ENCODE peak calls at places on chromosomes 3 and 15, in four cellular contexts. T, Q, E and U are unnamed samples.

GRCh38 chr3:169528289-169528688 is 135.2 kb downstream of the MECOM start:
- DNase-seq in Q (no peak), E (no peak), T (no peak), U (no peak)

GRCh38 chr3:121490161-121490560 is 55.6 kb downstream of the POLQ start:
- DNase-seq in E (no peak), Q (no peak), T (no peak), U (no peak)

GRCh38 chr3:118501152-118501551 is 533.5 kb downstream of the IGSF11 start:
- DNase-seq in E (peak; percentile 28), Q (no peak), T (no peak), U (peak; percentile 34)

GRCh38 chr3:13288732-13289718 is 131.1 kb downstream of the NUP210 start:
- DNase-seq in T (no peak), E (no peak), Q (no peak), U (no peak)

GRCh38 chr15:88513195-88513594 is 33.3 kb downstream of the DET1 start:
- DNase-seq in E (no peak), T (no peak), Q (no peak), U (no peak)

GRCh38 chr15:30991301-30992072 is at the start of gene MTMR10:
- DNase-seq in Q (peak; percentile 93), T (no peak), E (peak; percentile 48), U (peak; percentile 70)

GRCh38 chr15:85642054-85642692 is 152.6 kb downstream of the KLHL25 start:
- DNase-seq in Q (no peak), E (no peak), T (no peak), U (no peak)

GRCh38 chr3:11185564-11186317 is 31.4 kb downstream of the HRH1 start:
- DNase-seq in T (no peak), Q (no peak), E (no peak), U (no peak)

GRCh38 chr15:74783072-74783807 is 1.4 kb downstream of the CSK start:
- DNase-seq in E (no peak), Q (peak; percentile 45), T (no peak), U (no peak)

GRCh38 chr15:99683000-99683670 is 50.1 kb downstream of the LYSMD4 start:
- DNase-seq in Q (no peak), T (no peak), E (no peak), U (no peak)

GRCh38 chr15:35484231-35484945 is 61.6 kb downstream of the DPH6 start:
- DNase-seq in Q (no peak), T (no peak), E (no peak), U (no peak)

GRCh38 chr15:57114070-57114469 is 195.6 kb downstream of the TCF12 start:
- DNase-seq in Q (no peak), E (no peak), T (no peak), U (no peak)

GRCh38 chr3:176939022-176939817 is 258.1 kb downstream of the TBL1XR1 start:
- DNase-seq in E (peak; percentile 67), Q (peak; percentile 57), T (peak; percentile 5), U (peak; percentile 25)

GRCh38 chr3:18744472-18744871 is 319.3 kb upstream of the SATB1 start:
- DNase-seq in E (no peak), Q (no peak), T (no peak), U (no peak)

GRCh38 chr3:70738310-70738681 is 425.9 kb upstream of the MDFIC2 start:
- DNase-seq in Q (no peak), E (no peak), T (no peak), U (no peak)

GRCh38 chr3:129474986-129475804 is 35.2 kb downstream of the IFT122 start:
- DNase-seq in T (no peak), E (no peak), Q (no peak), U (no peak)

GRCh38 chr3:81105761-81106160 is 655.7 kb downstream of the GBE1 start:
- DNase-seq in Q (no peak), T (no peak), E (no peak), U (no peak)

GRCh38 chr3:27575509-27575908 is 91.3 kb upstream of the SLC4A7 start:
- DNase-seq in T (no peak), E (no peak), Q (no peak), U (no peak)

GRCh38 chr15:57792729-57793449 is 86.4 kb downstream of the POLR2M start:
- DNase-seq in E (no peak), Q (no peak), T (no peak), U (no peak)

GRCh38 chr15:64193971-64194370 is 31.1 kb upstream of the PPIB start:
- DNase-seq in Q (peak; percentile 22), T (no peak), E (no peak), U (peak; percentile 17)

GRCh38 chr3:125052671-125053303 is 3.0 kb downstream of the HEG1 start:
- DNase-seq in T (no peak), E (peak; percentile 77), Q (no peak), U (no peak)

GRCh38 chr3:99871231-99871898 is 53.7 kb downstream of the CMSS1 start:
- DNase-seq in T (no peak), E (no peak), Q (no peak), U (no peak)

GRCh38 chr3:45915518-45916231 is 27.6 kb upstream of the CXCR6 start:
- DNase-seq in T (peak; percentile 98), E (no peak), Q (peak; percentile 38), U (no peak)

GRCh38 chr15:93479679-93480078 is 390.7 kb upstream of the RGMA start:
- DNase-seq in E (no peak), Q (no peak), T (no peak), U (no peak)

GRCh38 chr3:32401141-32401540 is 9.5 kb downstream of the CMTM7 start:
- DNase-seq in Q (no peak), T (no peak), E (peak; percentile 45), U (peak; percentile 38)

GRCh38 chr3:151268267-151269235 is 9.8 kb downstream of the P2RY14 start:
- DNase-seq in Q (no peak), E (no peak), T (no peak), U (no peak)

GRCh38 chr3:39065197-39065596 is 13.4 kb downstream of the WDR48 start:
- DNase-seq in T (no peak), Q (peak; percentile 71), E (peak; percentile 29), U (peak; percentile 51)

GRCh38 chr3:53677406-53677805 is 168.8 kb downstream of the CHDH start:
- DNase-seq in E (peak; percentile 33), Q (no peak), T (no peak), U (no peak)

GRCh38 chr3:157075693-157076420 is 84.1 kb downstream of the CCNL1 start:
- DNase-seq in T (no peak), Q (no peak), E (no peak), U (no peak)

GRCh38 chr15:41115652-41116115 is 396 bp downstream of the INO80 start:
- DNase-seq in T (no peak), E (peak; percentile 50), Q (peak; percentile 83), U (peak; percentile 52)
- TF ChIP-seq CREB1 in T (no peak), E (no peak), Q (no peak), U (no peak)

DNA sequence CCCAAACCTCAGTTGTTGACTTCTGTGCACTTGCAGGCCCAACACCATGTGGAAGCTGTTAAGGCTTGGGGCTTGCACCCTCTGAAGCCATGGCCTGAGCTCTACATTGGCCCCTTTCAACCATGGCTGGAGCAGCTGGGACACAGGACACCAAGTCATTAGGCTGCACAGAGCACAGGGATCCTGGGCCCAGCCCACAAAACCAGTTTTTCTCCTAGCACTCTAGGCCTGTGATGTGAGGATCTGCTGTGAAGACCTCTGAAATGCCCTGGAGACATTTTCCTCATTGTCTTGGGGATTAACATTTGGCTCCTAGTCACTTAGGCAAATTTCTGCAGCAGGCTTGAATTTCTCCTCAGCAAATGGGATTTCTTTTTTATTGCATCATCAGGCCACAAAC is 1255.7 kb downstream of the ZPLD1 start:
- DNase-seq in Q (no peak), T (no peak), E (no peak), U (no peak)
- TF ChIP-seq ESRRA in Q (no peak), T (no peak), E (no peak), U (no peak)

GRCh38 chr3:105369501-105370371 is 3.0 kb downstream of the ALCAM start:
- DNase-seq in Q (no peak), E (peak; percentile 49), T (peak; percentile 53), U (peak; percentile 39)
- TF ChIP-seq CREB1 in Q (no peak), E (no peak), T (no peak), U (no peak)

GRCh38 chr15:66085128-66085527 is 168.4 kb downstream of the MEGF11 start:
- DNase-seq in Q (no peak), T (no peak), E (peak; percentile 31), U (peak; percentile 61)
- TF ChIP-seq ESRRA in Q (no peak), T (no peak), E (no peak), U (no peak)